ENCODE peak calls at places on chromosomes 2 and 18, in five cellular contexts. O is IMR-90, Z is HepG2, D is GM12878, X is SK-N-SH. K is an unnamed sample.

GRCh38 chr2:230643576-230644291 is 68.9 kb upstream of the CAB39 start:
- DNase-seq in O (no peak), Z (no peak), D (no peak), X (no peak), K (peak)

GRCh38 chr2:156483741-156484173 is 47.6 kb downstream of the GPD2 start:
- DNase-seq in O (no peak), Z (no peak), D (no peak), X (no peak), K (no peak)

GRCh38 chr2:140354544-140354943 is 1574.4 kb upstream of the NXPH2 start:
- DNase-seq in O (no peak), Z (no peak), D (no peak), X (no peak), K (no peak)

GRCh38 chr2:105403785-105404698 is 5.2 kb upstream of the FHL2 start:
- DNase-seq in O (peak), Z (no peak), D (no peak), X (no peak), K (peak)

GRCh38 chr2:56199492-56199891 is 15.7 kb downstream of the CCDC85A start:
- DNase-seq in O (peak), Z (no peak), D (no peak), X (no peak), K (no peak)

GRCh38 chr2:213846856-213847255 is 562.6 kb downstream of the SPAG16 start:
- DNase-seq in O (no peak), Z (no peak), D (no peak), X (no peak), K (no peak)

GRCh38 chr2:83168377-83168776 is 1290.7 kb downstream of the SUCLG1 start:
- DNase-seq in O (no peak), Z (no peak), D (no peak), X (no peak), K (no peak)

GRCh38 chr2:205474746-205475145 is 207.6 kb upstream of the NRP2 start:
- DNase-seq in O (peak), Z (no peak), D (no peak), X (no peak), K (no peak)

GRCh38 chr2:195162194-195162593 is 494.8 kb upstream of the SLC39A10 start:
- DNase-seq in O (no peak), Z (no peak), D (no peak), X (no peak), K (no peak)

GRCh38 chr2:36756438-36756837 is 59.9 kb downstream of the VIT start:
- DNase-seq in O (no peak), Z (peak), D (no peak), X (no peak), K (no peak)
- TF ChIP-seq MXI1 in O (no peak), Z (no peak), D (no peak), X (no peak), K (no peak)

GRCh38 chr18:57529151-57529550 is 57.4 kb downstream of the FECH start:
- DNase-seq in O (no peak), Z (no peak), D (no peak), X (no peak), K (no peak)

GRCh38 chr18:57533399-57533884 is 53.1 kb downstream of the FECH start:
- DNase-seq in O (peak), Z (peak), D (no peak), X (peak), K (no peak)

GRCh38 chr18:57534535-57534934 is 52.0 kb downstream of the FECH start:
- DNase-seq in O (no peak), Z (no peak), D (no peak), X (no peak), K (no peak)

GRCh38 chr18:57533901-57534300 is 52.6 kb downstream of the FECH start:
- DNase-seq in O (no peak), Z (no peak), D (no peak), X (no peak), K (no peak)

DNA sequence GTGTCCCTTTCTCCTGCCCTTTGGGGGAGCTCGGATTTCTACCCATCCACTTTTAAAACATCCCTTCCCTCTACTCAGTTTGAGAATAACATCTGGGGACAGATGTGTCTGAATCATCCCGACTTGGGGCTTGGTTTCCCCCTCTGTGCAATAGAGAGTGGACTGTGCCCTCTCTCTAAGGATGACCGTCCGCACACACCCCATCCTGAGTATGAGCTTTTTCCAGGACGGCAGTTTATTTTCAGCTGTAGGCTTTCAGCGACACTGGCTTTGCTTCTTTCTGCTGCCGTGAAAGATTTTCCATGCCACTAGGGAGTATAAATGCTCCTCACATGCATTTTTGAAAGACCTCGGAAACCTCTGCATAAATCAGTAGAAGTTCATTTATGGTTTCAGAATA is 53.5 kb downstream of the FECH start:
- DNase-seq in O (no peak), Z (no peak), D (no peak), X (no peak), K (no peak)
- TF ChIP-seq MXI1 in O (no peak), Z (no peak), D (no peak), X (no peak), K (no peak)

GRCh38 chr2:172864182-172864581 is 128.5 kb downstream of the RAPGEF4 start:
- DNase-seq in O (peak), Z (peak), D (peak), X (no peak), K (peak)
- TF ChIP-seq MXI1 in O (no peak), Z (no peak), D (no peak), X (no peak), K (no peak)

GRCh38 chr2:71944183-71944550 is 203.5 kb downstream of the CYP26B1 start:
- DNase-seq in O (no peak), Z (no peak), D (no peak), X (no peak), K (no peak)

GRCh38 chr2:71939588-71940535 is 207.8 kb downstream of the CYP26B1 start:
- DNase-seq in O (no peak), Z (no peak), D (no peak), X (no peak), K (no peak)

GRCh38 chr2:71943238-71944182 is 204.2 kb downstream of the CYP26B1 start:
- DNase-seq in O (no peak), Z (no peak), D (no peak), X (no peak), K (no peak)

GRCh38 chr2:71940695-71941094 is 207.0 kb downstream of the CYP26B1 start:
- DNase-seq in O (no peak), Z (no peak), D (no peak), X (no peak), K (no peak)

DNA sequence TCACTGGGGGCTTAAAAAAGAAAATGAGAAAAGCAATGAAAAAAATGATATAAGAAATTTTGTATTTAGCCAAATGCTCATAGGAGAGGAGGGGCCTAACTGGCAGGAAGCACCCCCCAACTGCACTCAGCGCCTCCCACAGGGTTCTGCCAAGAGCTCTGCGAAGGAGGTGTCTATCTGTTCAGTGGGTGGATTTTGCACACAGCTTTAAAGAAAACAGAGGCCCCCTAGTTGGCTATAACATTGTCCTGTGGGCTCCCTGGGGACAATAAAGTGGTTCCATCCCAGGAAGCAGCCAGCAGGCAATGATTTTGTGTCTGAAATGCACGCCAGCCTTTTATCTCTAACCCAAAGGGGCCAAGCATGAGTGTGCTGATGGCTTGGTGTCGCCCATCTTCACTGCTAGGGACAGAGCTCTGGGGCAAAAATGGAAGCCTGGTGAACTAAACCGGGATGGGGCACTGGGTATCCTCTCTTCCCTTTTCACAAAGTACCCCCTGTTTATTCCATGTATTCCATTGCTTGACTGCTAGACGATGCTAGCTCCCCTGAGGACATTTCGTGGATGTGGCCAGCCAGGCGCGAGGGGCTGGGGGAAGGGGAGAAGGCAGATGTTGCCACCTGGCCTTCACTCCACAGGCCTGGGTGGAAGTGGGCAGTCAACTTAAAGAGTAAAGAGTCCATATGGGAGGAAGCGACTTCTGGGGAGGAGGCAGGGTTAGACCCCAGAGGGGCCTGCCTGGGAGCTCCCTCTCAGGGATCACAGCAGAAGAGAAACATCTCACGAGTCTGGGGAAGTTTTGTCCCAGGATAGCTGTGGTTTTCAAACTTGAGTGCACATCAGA is 205.7 kb downstream of the CYP26B1 start:
- DNase-seq in O (no peak), Z (no peak), D (no peak), X (no peak), K (no peak)
- TF ChIP-seq MXI1 in O (no peak), Z (no peak), D (no peak), X (no peak), K (no peak)

GRCh38 chr2:107322406-107322805 is 436.4 kb upstream of the ST6GAL2 start:
- DNase-seq in O (no peak), Z (no peak), D (no peak), X (no peak), K (no peak)

GRCh38 chr2:107320881-107321280 is 434.9 kb upstream of the ST6GAL2 start:
- DNase-seq in O (no peak), Z (no peak), D (no peak), X (no peak), K (no peak)

GRCh38 chr2:107324166-107324565 is 438.2 kb upstream of the ST6GAL2 start:
- DNase-seq in O (no peak), Z (no peak), D (no peak), X (peak), K (no peak)

DNA sequence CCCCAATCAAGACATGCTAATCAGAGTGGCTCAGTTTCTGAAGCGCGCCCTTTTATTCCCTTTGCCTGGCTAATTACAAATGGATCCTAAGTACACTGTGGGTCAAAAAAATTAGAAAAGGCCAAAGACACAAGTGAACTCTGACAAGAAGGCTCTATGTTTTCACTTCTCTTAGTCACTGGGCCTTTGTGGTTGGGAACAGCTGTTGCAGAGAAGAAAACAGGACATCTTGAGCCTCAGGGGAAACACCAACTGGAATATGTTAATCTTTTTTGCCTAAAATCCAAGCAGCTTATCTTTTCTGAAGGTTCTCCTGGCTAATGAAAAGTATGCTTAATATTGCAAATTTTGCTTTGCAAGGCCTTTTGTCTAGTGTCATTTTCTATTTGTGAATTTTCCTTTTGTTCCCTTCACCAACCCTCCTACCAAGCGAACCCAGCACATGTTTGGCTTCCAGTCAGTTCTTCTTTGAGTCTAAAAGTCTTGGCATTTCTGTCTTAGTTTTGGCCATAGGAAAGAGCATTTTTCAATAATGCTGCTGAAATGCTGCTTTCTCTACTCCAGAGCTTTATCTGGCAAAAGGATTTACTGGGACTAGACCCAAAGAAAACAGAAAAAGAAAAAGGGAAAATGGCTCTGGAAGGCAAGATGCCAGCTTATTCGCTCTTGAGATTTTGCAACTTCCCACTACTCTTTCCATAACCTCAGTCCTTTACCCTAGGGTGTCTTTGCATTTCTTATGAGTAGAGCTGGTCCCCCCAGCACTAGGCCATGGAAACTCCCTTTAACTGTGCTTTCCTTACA is 440.2 kb upstream of the ST6GAL2 start:
- DNase-seq in O (no peak), Z (no peak), D (no peak), X (no peak), K (no peak)
- TF ChIP-seq MXI1 in O (no peak), Z (no peak), D (no peak), X (no peak), K (no peak)

K was measured in K562.